ENCODE peak calls at places on chromosomes 13 and 19, in six cellular contexts. F is IMR-90, K is H1, E is neuronal stem cell, W is H9, Y is mesenchymal stem cell. Q is an unnamed sample.

GRCh38 chr13:83340170-83340569 is 542.1 kb downstream of the SLITRK1 start:
- DNase-seq in F (no peak), K (no peak), E (no peak), W (no peak), Y (no peak), Q (no peak)

GRCh38 chr13:113544896-113545295 is 39.7 kb upstream of the TFDP1 start:
- DNase-seq in F (no peak), K (no peak), E (no peak), W (peak; percentile 15), Y (no peak), Q (no peak)

GRCh38 chr19:3224346-3225325 is at the start of gene CELF5:
- DNase-seq in F (no peak), K (peak; percentile 86), E (peak; percentile 67), W (peak; percentile 57), Y (peak; percentile 32), Q (peak; percentile 42)

GRCh38 chr13:109717686-109718085 is 68.7 kb downstream of the IRS2 start:
- DNase-seq in F (no peak), K (no peak), E (no peak), W (no peak), Y (no peak), Q (no peak)

GRCh38 chr19:11460207-11460606 is 20.6 kb downstream of the ELAVL3 start:
- DNase-seq in F (no peak), K (no peak), E (no peak), W (no peak), Y (no peak), Q (no peak)

GRCh38 chr19:34431681-34432402 is 3.7 kb downstream of the UBA2 start:
- DNase-seq in F (peak; percentile 82), K (no peak), E (no peak), W (no peak), Y (peak; percentile 52), Q (peak; percentile 35)

GRCh38 chr19:38445362-38445761 is 11.9 kb downstream of the RYR1 start:
- DNase-seq in F (no peak), K (no peak), E (no peak), W (no peak), Y (no peak), Q (no peak)

GRCh38 chr13:109743706-109744453 is 42.5 kb downstream of the IRS2 start:
- DNase-seq in F (peak; percentile 78), K (no peak), E (no peak), W (peak; percentile 43), Y (peak; percentile 86), Q (peak; percentile 93)

GRCh38 chr13:95447766-95448165 is 104.8 kb upstream of the CLDN10 start:
- DNase-seq in F (no peak), K (no peak), E (no peak), W (peak; percentile 37), Y (no peak), Q (no peak)
- H3K14ac ChIP-seq in F (no peak overlapping the region), K (no peak overlapping the region), E (no peak overlapping the region), W (no peak overlapping the region), Y (no peak overlapping the region), Q (no peak overlapping the region)

GRCh38 chr19:54893406-54893805 is 12.5 kb upstream of the NCR1 start:
- DNase-seq in F (no peak), K (peak; percentile 76), E (no peak), W (peak; percentile 95), Y (no peak), Q (peak; percentile 74)
- H2BK120ac ChIP-seq in F (no peak overlapping the region), K (peak overlapping the region; percentile 79), E (no peak overlapping the region), W (no peak overlapping the region), Y (no peak overlapping the region), Q (no peak overlapping the region)

GRCh38 chr19:44258835-44259413 is 762 bp upstream of the ZNF233 start:
- DNase-seq in F (no peak), K (no peak), E (no peak), W (no peak), Y (no peak), Q (no peak)
- H3K9me3 ChIP-seq in F (peaks cover 21% of the 10 kb centered on the region), K (peaks cover 21% of the 10 kb centered on the region), E (peaks cover 23% of the 10 kb centered on the region), W (peaks cover 5% of the 10 kb centered on the region), Y (peaks cover 61% of the 10 kb centered on the region), Q (no peaks in the 10 kb centered on the region)

GRCh38 chr19:1668339-1669123 is 16.1 kb upstream of the TCF3 start:
- DNase-seq in F (no peak), K (peak; percentile 69), E (no peak), W (no peak), Y (peak; percentile 18), Q (no peak)
- H3K14ac ChIP-seq in F (no peak overlapping the region), K (no peak overlapping the region), E (no peak overlapping the region), W (no peak overlapping the region), Y (no peak overlapping the region), Q (no peak overlapping the region)

GRCh38 chr13:48302920-48303330 is 626 bp upstream of the RB1 start:
- DNase-seq in F (peak; percentile 37), K (no peak), E (no peak), W (no peak), Y (peak; percentile 84), Q (no peak)

GRCh38 chr13:48304132-48304876 is 753 bp downstream of the RB1 start:
- DNase-seq in F (peak; percentile 55), K (no peak), E (peak; percentile 17), W (no peak), Y (peak; percentile 77), Q (peak; percentile 52)

GRCh38 chr13:48299591-48299990 is 4.0 kb upstream of the RB1 start:
- DNase-seq in F (no peak), K (no peak), E (no peak), W (no peak), Y (no peak), Q (no peak)

DNA sequence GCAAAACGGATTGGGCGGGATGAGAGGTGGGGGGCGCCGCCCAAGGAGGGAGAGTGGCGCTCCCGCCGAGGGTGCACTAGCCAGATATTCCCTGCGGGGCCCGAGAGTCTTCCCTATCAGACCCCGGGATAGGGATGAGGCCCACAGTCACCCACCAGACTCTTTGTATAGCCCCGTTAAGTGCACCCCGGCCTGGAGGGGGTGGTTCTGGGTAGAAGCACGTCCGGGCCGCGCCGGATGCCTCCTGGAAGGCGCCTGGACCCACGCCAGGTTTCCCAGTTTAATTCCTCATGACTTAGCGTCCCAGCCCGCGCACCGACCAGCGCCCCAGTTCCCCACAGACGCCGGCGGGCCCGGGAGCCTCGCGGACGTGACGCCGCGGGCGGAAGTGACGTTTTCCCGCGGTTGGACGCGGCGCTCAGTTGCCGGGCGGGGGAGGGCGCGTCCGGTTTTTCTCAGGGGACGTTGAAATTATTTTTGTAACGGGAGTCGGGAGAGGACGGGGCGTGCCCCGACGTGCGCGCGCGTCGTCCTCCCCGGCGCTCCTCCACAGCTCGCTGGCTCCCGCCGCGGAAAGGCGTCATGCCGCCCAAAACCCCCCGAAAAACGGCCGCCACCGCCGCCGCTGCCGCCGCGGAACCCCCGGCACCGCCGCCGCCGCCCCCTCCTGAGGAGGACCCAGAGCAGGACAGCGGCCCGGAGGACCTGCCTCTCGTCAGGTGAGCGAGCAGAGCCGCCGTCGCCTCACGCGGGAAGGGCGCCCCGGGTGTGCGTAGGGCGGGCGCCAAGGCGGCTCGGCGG is at the start of gene RB1:
- DNase-seq in F (peak; percentile 87), K (peak; percentile 81), E (peak; percentile 76), W (peak; percentile 71), Y (peak; percentile 94), Q (peak; percentile 76)
- H2BK120ac ChIP-seq in F (peak within 1 kb of the TSS; percentile 59), K (no peak within 1 kb of the TSS), E (peak within 1 kb of the TSS; percentile 72), W (no peak within 1 kb of the TSS), Y (peak within 1 kb of the TSS; percentile 77), Q (peak within 1 kb of the TSS; percentile 98)

Q was measured in trophoblast cell.